ENCODE peak calls at places on chromosomes 13 and 19, in seven cellular contexts. R, J, Q, V, I, Z and N are unnamed samples.

GRCh38 chr19:4759388-4760284 is 31.9 kb upstream of the FEM1A start:
- DNase-seq in R (peak), J (peak), Q (peak), V (peak), I (peak), Z (peak), N (peak)

GRCh38 chr19:23851966-23852365 is 62.7 kb upstream of the ZNF726 start:
- DNase-seq in R (no peak), J (no peak), Q (no peak), V (no peak), I (no peak), Z (no peak), N (no peak)

GRCh38 chr13:79429309-79429708 is 23.3 kb upstream of the RBM26 start:
- DNase-seq in R (no peak), J (no peak), Q (no peak), V (no peak), I (no peak), Z (no peak), N (no peak)

GRCh38 chr19:15419413-15420025 is 731 bp upstream of the AKAP8L start:
- DNase-seq in R (no peak), J (no peak), Q (no peak), V (no peak), I (peak), Z (no peak), N (no peak)

GRCh38 chr19:970695-971094 is 13.4 kb upstream of the WDR18 start:
- DNase-seq in R (no peak), J (no peak), Q (no peak), V (no peak), I (no peak), Z (no peak), N (no peak)

GRCh38 chr19:37778613-37779138 is 710 bp downstream of the ZNF573 start:
- DNase-seq in R (no peak), J (no peak), Q (no peak), V (no peak), I (no peak), Z (no peak), N (no peak)

GRCh38 chr13:71290963-71291937 is 575.8 kb downstream of the DACH1 start:
- DNase-seq in R (no peak), J (peak), Q (no peak), V (no peak), I (no peak), Z (peak), N (no peak)

GRCh38 chr13:44843403-44843802 is 145.9 kb downstream of the NUFIP1 start:
- DNase-seq in R (no peak), J (no peak), Q (no peak), V (no peak), I (no peak), Z (no peak), N (no peak)

GRCh38 chr13:113124211-113125025 is 1.8 kb downstream of the F10 start:
- DNase-seq in R (no peak), J (no peak), Q (no peak), V (no peak), I (no peak), Z (no peak), N (no peak)

GRCh38 chr13:53174550-53174949 is 145.9 kb downstream of the OLFM4 start:
- DNase-seq in R (no peak), J (no peak), Q (no peak), V (no peak), I (no peak), Z (no peak), N (no peak)

GRCh38 chr19:33282036-33282686 is 20.2 kb downstream of the CEBPA start:
- DNase-seq in R (no peak), J (no peak), Q (no peak), V (peak), I (no peak), Z (no peak), N (no peak)